ENCODE peak calls at places on chromosome 6, in four cellular contexts. W, S, O and C are unnamed samples. For H3K27me3, the result is how much of the 10 kb centered on the place peaks cover.

GRCh38 chr6:17101422-17102257 is at the start of gene STMND1:
- DNase-seq in W (peak), S (no peak), O (peak), C (peak)

GRCh38 chr6:51024126-51024525 is 205.5 kb downstream of the TFAP2B start:
- DNase-seq in S (no peak), O (no peak), W (no peak), C (no peak)

GRCh38 chr6:169158182-169158573 is 95.5 kb downstream of the THBS2 start:
- DNase-seq in O (no peak), S (peak), W (no peak), C (no peak)

GRCh38 chr6:53718597-53719460 is 53.3 kb upstream of the KLHL31 start:
- DNase-seq in O (peak), S (peak), W (peak), C (peak)

GRCh38 chr6:158411998-158412397 is 99.7 kb downstream of the TULP4 start:
- DNase-seq in S (no peak), O (no peak), W (no peak), C (no peak)

GRCh38 chr6:35024601-35025054 is 116.5 kb downstream of the TCP11 start:
- DNase-seq in O (no peak), S (no peak), W (no peak), C (peak)

GRCh38 chr6:80725156-80725930 is 618.9 kb downstream of the BCKDHB start:
- DNase-seq in W (no peak), O (no peak), S (no peak), C (no peak)

GRCh38 chr6:134590449-134590848 is 272.5 kb upstream of the SGK1 start:
- DNase-seq in W (no peak), O (no peak), S (no peak), C (no peak)

GRCh38 chr6:5471637-5472430 is 210.5 kb downstream of the FARS2 start:
- DNase-seq in O (peak), W (no peak), S (no peak), C (no peak)

GRCh38 chr6:37502703-37503485 is 3.2 kb upstream of the CCDC167 start:
- DNase-seq in O (no peak), W (no peak), S (no peak), C (no peak)

GRCh38 chr6:31821301-31822037 is 6.1 kb upstream of the HSPA1B start:
- DNase-seq in W (peak), O (peak), S (peak), C (peak)

GRCh38 chr6:29887819-29888581 is 54.3 kb upstream of the HLA-A start:
- DNase-seq in S (peak), O (no peak), W (peak), C (peak)

GRCh38 chr6:156336096-156336495 is 441.1 kb upstream of the ARID1B start:
- DNase-seq in O (no peak), S (no peak), W (no peak), C (no peak)

GRCh38 chr6:2763876-2764540 is 1.2 kb upstream of the WRNIP1 start:
- DNase-seq in W (no peak), S (no peak), O (peak), C (no peak)

GRCh38 chr6:54856137-54856536 is 9.6 kb downstream of the FAM83B start:
- DNase-seq in O (no peak), W (peak), S (no peak), C (peak)

GRCh38 chr6:166541876-166542579 is 44.5 kb downstream of the RAMACL start:
- DNase-seq in O (no peak), W (no peak), S (no peak), C (no peak)

GRCh38 chr6:1244941-1245340 is 67.0 kb upstream of the FOXQ1 start:
- DNase-seq in O (no peak), W (no peak), S (no peak), C (no peak)

DNA sequence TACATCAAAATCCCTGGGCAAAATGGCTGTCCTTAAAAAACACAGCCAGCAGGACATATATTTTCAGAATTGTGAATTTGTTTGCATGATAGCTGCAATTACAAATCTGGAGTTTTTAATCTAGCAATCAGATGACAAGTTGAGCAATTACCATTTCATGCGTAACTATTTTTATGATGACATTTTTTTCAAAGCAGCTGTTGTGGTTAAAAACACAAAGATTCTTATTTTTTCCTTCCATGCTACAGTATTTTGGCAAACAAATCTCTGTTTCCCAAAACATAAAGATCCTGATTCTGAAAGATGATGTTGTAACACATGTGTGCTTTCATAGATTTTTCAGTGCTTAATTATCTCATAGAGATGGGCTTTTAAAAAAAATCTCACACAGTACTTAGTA is 90.2 kb downstream of the PHACTR1 start:
- DNase-seq in O (no peak), S (no peak), W (no peak), C (no peak)
- H3K27me3 ChIP-seq in O (under half), S (under half), W (under half), C (under half)

GRCh38 chr6:99132026-99132425 is 184.3 kb upstream of the FBXL4 start:
- DNase-seq in S (no peak), O (no peak), W (no peak), C (no peak)

GRCh38 chr6:99129835-99130234 is 182.1 kb upstream of the FBXL4 start:
- DNase-seq in S (no peak), O (no peak), W (no peak), C (no peak)

DNA sequence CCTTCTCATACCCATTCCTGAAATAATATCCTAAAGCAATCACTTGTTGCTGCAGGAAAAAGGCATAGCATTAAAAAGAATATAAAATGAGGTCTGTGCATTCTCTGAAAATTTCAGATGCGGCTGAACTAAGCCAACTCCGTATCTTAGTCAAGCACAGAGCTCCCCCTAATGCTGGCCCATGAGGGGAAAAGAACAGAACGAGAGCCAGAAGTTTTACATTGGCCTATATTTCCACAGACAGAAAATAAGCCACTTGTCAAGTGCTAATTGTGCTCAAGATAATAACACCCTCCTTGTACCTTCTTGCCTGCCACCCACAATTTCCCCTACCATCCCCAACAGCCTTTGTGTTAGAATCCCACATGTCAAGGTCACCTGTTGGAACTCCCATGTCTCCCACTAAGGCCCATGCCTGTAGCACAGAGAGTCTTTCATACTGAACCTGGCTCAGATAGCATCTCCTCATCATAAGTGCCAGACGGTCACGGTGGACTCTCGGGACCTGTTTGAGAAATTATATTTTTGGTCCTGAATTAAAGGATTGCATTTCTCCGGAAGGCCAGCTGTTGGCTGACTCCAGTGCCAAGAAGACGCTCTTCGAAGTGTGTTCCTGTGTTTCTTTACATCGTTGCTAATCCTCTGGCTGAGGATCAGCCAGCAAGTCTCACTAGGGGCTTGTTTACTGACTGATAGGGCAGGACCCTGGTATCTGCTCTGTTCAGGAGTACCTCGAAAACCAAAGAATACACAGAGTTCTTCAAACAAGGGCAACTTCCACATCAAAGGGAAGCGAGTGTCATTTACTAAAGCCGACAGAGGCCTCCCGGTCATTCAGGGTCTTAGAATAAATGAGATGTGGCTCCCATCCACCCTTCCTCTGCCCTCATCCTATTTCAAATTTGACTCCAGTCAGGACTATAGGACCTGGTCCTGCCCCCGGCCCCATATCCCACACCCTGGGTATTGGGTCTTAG is 183.4 kb upstream of the FBXL4 start:
- DNase-seq in S (no peak), W (no peak), O (peak), C (no peak)
- TF ChIP-seq CTCF in S (no peak), W (no peak), O (peak), C (no peak)

GRCh38 chr6:105137388-105137787 is 42.4 kb downstream of the POPDC3 start:
- DNase-seq in S (no peak), O (no peak), W (no peak), C (no peak)
- H3K27me3 ChIP-seq in S (under half), O (under half), W (under half), C (under half)

DNA sequence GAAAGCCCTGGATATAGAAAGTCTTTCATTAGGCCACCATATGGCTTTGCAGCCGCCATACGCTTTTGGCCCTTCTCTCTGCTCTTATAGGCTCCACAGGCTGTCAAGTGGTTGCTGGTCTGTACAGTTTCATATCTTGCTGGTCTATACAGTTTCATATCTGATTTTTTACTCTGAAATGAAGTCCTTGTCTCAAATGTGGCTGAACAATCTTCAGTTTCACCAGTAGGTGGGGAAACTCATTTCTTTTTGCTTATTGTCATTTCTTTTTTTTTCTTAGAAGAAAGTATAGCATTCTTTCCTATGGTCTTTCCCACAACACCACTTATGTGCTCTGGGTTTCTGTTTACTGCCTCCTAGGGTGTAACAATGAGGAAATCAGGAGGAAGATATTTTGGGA is 771.4 kb upstream of the MMS22L start:
- DNase-seq in O (peak), S (no peak), W (no peak), C (no peak)
- TF ChIP-seq CTCF in O (peak), S (no peak), W (no peak), C (no peak)

GRCh38 chr6:82365011-82365751 is 1.6 kb downstream of the TPBG start:
- DNase-seq in S (no peak), O (peak), W (peak), C (peak)

GRCh38 chr6:82364087-82365010 is 732 bp downstream of the TPBG start:
- DNase-seq in O (peak), S (peak), W (peak), C (peak)

GRCh38 chr6:82362144-82362543 is 1.5 kb upstream of the TPBG start:
- DNase-seq in W (no peak), O (no peak), S (no peak), C (no peak)

GRCh38 chr6:82362868-82363267 is 749 bp upstream of the TPBG start:
- DNase-seq in S (no peak), W (no peak), O (peak), C (no peak)

DNA sequence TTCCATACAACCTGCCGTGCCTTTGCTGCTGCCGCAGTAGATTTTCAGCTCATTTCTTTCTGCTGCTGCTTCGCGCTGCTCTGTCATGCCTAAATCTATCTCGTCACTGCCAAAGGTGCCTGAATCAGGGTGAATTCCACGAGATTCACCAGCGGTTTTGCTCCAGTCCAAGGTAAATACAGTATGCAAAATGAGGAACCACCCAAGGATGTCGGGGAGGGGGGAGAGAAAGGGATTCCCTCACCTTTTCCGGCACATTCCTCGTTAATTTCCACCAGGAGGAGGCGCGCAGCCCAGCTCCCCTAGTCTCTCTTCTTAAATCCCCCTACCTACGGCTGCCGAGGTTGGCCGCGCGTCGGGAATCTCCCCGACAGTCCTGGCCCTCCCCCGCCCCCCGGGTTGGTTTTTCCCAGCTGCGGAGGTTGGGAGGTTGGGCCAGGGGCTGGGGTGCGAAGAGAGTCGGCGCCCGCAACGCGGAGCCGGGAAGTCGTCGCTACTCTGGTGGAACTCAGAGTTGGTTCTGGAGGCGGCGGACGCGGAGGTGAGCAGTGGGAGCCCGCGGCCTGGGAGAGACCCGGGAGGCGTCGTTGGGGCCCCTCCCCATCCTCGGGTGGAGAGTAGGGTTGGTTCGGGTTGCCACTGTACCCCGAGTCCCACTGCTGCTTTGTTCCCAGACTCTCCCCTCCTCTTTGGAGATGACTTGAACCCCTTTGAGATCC is at the start of gene TPBG:
- DNase-seq in W (peak), S (peak), O (peak), C (peak)
- H3K27me3 ChIP-seq in W (under half), S (under half), O (under half), C (under half)

GRCh38 chr6:120147218-120147871 is 797.8 kb upstream of the MAN1A1 start:
- DNase-seq in O (no peak), S (no peak), W (no peak), C (no peak)
- TF ChIP-seq CTCF in O (peak), S (no peak), W (no peak), C (no peak)

GRCh38 chr6:34017106-34017805 is 128.6 kb downstream of the GRM4 start:
- DNase-seq in W (no peak), S (no peak), O (no peak), C (no peak)

GRCh38 chr6:34015576-34015975 is 130.3 kb downstream of the GRM4 start:
- DNase-seq in W (no peak), S (no peak), O (peak), C (no peak)

GRCh38 chr6:34005845-34006644 is 139.8 kb downstream of the GRM4 start:
- DNase-seq in W (no peak), O (no peak), S (no peak), C (no peak)

DNA sequence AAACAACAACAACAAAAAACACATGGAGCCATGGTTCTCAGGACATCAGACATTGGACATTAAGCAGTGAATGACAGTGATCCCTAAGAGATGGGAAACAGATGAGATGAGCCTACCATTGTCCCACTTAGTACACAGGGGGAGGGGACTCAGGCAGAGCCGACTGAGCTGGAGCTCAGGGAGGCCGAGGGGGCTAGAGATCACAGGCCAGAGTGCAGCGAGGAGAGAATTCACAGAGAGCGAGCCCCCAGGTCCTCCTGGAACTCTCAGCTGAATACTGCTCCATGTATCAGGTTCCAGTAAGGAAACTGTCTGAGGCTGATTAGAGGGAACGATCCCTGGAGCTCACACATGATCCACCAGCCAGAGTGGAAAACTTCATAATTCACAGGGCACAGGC is 134.6 kb downstream of the GRM4 start:
- DNase-seq in W (no peak), S (no peak), O (no peak), C (no peak)
- H3K27me3 ChIP-seq in W (under half), S (under half), O (under half), C (under half)